ENCODE peak calls at places on chromosomes 12 and 14, in seven cellular contexts. X, A, M, T, R, Z and B are unnamed samples.
A peak's percentile ranks its signal among the peaks of the same experiment; 100 is the strongest.

GRCh38 chr12:2804390-2805145 is 7.9 kb upstream of the ITFG2 start:
- DNase-seq in X (no peak), A (peak; percentile 86), M (no peak), T (peak; percentile 82), R (peak; percentile 15), Z (peak; percentile 42), B (peak; percentile 42)

GRCh38 chr12:4445156-4446020 is at the start of gene FGF6:
- DNase-seq in X (no peak), A (no peak), M (no peak), T (no peak), R (no peak), Z (no peak), B (no peak)

GRCh38 chr14:70096866-70097265 is 91.9 kb downstream of the SLC8A3 start:
- DNase-seq in X (peak; percentile 16), A (no peak), M (no peak), T (peak; percentile 14), R (peak; percentile 33), Z (no peak), B (no peak)

GRCh38 chr14:48747683-48748082 is 838.5 kb downstream of the RPS29 start:
- DNase-seq in X (no peak), A (no peak), M (no peak), T (no peak), R (no peak), Z (no peak), B (no peak)

GRCh38 chr12:88924162-88924561 is 343.9 kb upstream of the KITLG start:
- DNase-seq in X (no peak), A (no peak), M (no peak), T (no peak), R (peak; percentile 68), Z (no peak), B (no peak)

GRCh38 chr12:122064034-122064777 is 14.3 kb upstream of the MLXIP start:
- DNase-seq in X (peak; percentile 97), A (peak; percentile 94), M (no peak), T (peak; percentile 90), R (peak; percentile 82), Z (peak; percentile 91), B (peak; percentile 98)

GRCh38 chr12:102681309-102681708 is 200.9 kb upstream of the IGF1 start:
- DNase-seq in X (no peak), A (no peak), M (no peak), T (no peak), R (no peak), Z (no peak), B (no peak)

GRCh38 chr12:79934309-79935020 is 432 bp downstream of the PPP1R12A start:
- DNase-seq in X (peak; percentile 53), A (no peak), M (peak; percentile 90), T (peak; percentile 36), R (no peak), Z (peak; percentile 65), B (no peak)

GRCh38 chr12:50394469-50395029 is 1.9 kb downstream of the FAM186A start:
- DNase-seq in X (peak; percentile 59), A (no peak), M (no peak), T (no peak), R (peak; percentile 49), Z (no peak), B (no peak)

GRCh38 chr12:116590561-116590960 is 31.4 kb downstream of the MAP1LC3B2 start:
- DNase-seq in X (peak; percentile 68), A (no peak), M (no peak), T (no peak), R (peak; percentile 46), Z (no peak), B (no peak)

GRCh38 chr14:24944800-24945199 is 105.1 kb downstream of the STXBP6 start:
- DNase-seq in X (no peak), A (no peak), M (no peak), T (no peak), R (no peak), Z (no peak), B (peak; percentile 12)

GRCh38 chr12:2683283-2684025 is 111.3 kb upstream of the FKBP4 start:
- DNase-seq in X (no peak), A (no peak), M (no peak), T (peak; percentile 30), R (no peak), Z (no peak), B (no peak)

GRCh38 chr12:113056631-113057488 is at the start of gene DTX1:
- DNase-seq in X (no peak), A (peak; percentile 57), M (peak; percentile 76), T (no peak), R (no peak), Z (peak; percentile 58), B (peak; percentile 51)

GRCh38 chr12:34602213-34602940 is 580.1 kb downstream of the ALG10 start:
- DNase-seq in X (no peak), A (no peak), M (peak; percentile 47), T (no peak), R (no peak), Z (no peak), B (no peak)

GRCh38 chr12:34601689-34602088 is 579.4 kb downstream of the ALG10 start:
- DNase-seq in X (no peak), A (no peak), M (peak; percentile 18), T (no peak), R (no peak), Z (no peak), B (no peak)

GRCh38 chr12:34598851-34599529 is 576.7 kb downstream of the ALG10 start:
- DNase-seq in X (no peak), A (no peak), M (peak; percentile 26), T (no peak), R (no peak), Z (no peak), B (no peak)

GRCh38 chr12:34599530-34600513 is 577.5 kb downstream of the ALG10 start:
- DNase-seq in X (no peak), A (no peak), M (peak; percentile 22), T (no peak), R (no peak), Z (no peak), B (no peak)

DNA sequence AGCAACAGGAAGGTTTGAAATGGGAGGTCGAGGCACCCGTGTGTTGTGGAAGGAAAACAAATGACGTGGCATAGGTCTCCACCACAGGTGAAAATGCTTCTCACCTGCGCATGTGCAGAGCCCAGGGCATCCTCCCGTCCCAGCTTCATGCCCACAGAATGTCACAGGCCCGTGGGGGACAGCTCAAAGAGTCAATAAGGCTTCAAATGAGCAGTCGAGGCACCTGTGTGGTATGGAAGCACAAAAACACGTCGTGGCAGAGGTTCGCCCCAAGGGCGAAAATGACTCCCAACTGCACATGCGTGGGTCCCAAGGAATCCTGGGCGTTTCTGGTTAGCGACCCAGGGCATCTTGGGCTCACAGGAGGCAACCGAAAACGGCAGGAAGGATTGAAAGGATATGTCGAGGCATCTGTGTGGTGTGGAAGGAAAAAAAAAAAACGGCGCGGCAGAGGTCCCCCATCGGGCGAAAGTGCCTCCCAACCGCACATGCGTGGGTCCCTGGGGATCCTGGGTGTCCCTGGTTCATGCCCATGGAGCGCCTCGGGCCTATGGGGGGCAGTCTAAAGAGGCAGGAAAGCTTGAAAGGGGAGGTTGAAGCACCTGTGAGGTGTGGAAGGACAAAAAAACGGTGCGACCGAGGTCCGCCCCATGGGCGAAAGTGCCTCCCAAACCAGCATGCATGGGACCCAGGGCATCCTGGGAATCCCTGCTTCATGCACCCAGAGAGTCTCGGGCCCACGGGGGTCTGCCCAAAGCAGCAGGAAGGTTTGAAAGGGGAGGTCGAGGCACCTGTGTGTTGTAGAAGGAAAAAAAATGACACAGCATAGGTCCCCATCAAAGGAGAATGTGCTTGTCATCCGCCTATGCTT is 578.5 kb downstream of the ALG10 start:
- DNase-seq in X (no peak), A (no peak), M (peak; percentile 67), T (no peak), R (no peak), Z (no peak), B (no peak)
- H3K9me3 ChIP-seq in X (peaks cover 73% of the 10 kb centered on the region), A (peaks cover 58% of the 10 kb centered on the region), M (peaks cover 100% of the 10 kb centered on the region), T (peaks cover 68% of the 10 kb centered on the region), R (peaks cover under 1% of the 10 kb centered on the region), Z (no peaks in the 10 kb centered on the region), B (peaks cover 90% of the 10 kb centered on the region)

DNA sequence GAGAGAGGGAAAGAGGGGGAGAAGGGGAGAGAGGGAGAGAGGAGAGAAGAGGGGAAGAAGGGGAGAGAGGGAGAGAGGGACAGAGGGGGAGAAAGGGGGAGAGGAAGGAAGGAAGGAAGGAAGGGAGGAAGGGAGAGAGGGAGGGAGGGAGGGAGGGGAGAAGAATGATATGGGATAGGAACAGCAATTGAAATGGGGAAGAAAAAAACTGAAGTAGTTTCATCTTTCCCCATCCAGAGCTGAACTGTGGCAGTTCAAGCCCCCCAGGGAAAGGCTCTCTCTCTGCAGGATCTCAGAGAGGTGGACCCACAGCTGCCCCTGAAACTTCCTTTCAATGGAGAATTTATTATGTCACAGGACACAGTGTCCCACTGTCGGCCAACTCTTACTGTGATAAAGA is 136.9 kb downstream of the DPF3 start:
- DNase-seq in X (no peak), A (no peak), M (no peak), T (no peak), R (no peak), Z (no peak), B (no peak)
- H3K9me3 ChIP-seq in X (peaks cover 25% of the 10 kb centered on the region), A (peaks cover 42% of the 10 kb centered on the region), M (peaks cover 39% of the 10 kb centered on the region), T (peaks cover 6% of the 10 kb centered on the region), R (peaks cover 27% of the 10 kb centered on the region), Z (no peaks in the 10 kb centered on the region), B (peaks cover 10% of the 10 kb centered on the region)

DNA sequence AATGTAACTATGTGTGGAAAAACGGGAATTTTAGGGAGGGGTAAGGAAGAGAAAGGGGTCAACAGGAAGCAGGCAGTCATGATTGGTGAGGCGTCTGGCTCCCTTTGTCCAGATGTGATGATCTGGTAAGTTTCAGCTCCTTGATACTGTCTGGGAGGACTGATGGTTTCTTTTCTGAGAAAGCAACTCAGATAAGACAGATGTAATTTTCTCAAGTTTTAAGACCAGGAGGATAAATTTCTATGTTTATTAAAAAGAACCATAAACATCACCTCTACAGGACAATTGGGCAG is 21.9 kb upstream of the AMN1 start:
- DNase-seq in X (no peak), A (no peak), M (no peak), T (no peak), R (no peak), Z (no peak), B (no peak)
- H3K9me3 ChIP-seq in X (peaks cover 57% of the 10 kb centered on the region), A (peaks cover 8% of the 10 kb centered on the region), M (peaks cover 5% of the 10 kb centered on the region), T (no peaks in the 10 kb centered on the region), R (no peaks in the 10 kb centered on the region), Z (no peaks in the 10 kb centered on the region), B (no peaks in the 10 kb centered on the region)

GRCh38 chr12:16136206-16136605 is 141.3 kb downstream of the SLC15A5 start:
- DNase-seq in X (no peak), A (no peak), M (no peak), T (no peak), R (peak; percentile 81), Z (no peak), B (no peak)

GRCh38 chr12:16130359-16130758 is 147.1 kb downstream of the SLC15A5 start:
- DNase-seq in X (peak; percentile 45), A (no peak), M (no peak), T (no peak), R (no peak), Z (no peak), B (no peak)

GRCh38 chr12:16135323-16135722 is 142.2 kb downstream of the SLC15A5 start:
- DNase-seq in X (no peak), A (no peak), M (no peak), T (no peak), R (no peak), Z (no peak), B (no peak)
- H3K9me3 ChIP-seq in X (peaks cover 14% of the 10 kb centered on the region), A (peaks cover 43% of the 10 kb centered on the region), M (peaks cover 50% of the 10 kb centered on the region), T (peaks cover 3% of the 10 kb centered on the region), R (no peaks in the 10 kb centered on the region), Z (no peaks in the 10 kb centered on the region), B (peaks cover 5% of the 10 kb centered on the region)